ENCODE peak calls at places on chromosomes 16 and 17, in nine cellular contexts. D is fibroblast of the aortic adventitia; E is posterior cingulate gyrus; R is stimulated activated CD8-positive, alpha-beta memory T cell treated with anti-CD3 and anti-CD28 coated beads, Interleukin-2, amount 100 ng/mL, for 48 hours; N is T-cell; F is HTR-8/SVneo; T is right atrium auricular region; U is C1 segment of cervical spinal cord; Z is GDM1. J is an unnamed sample.

GRCh38 chr16:77191259-77191969 is 424 bp downstream of the MON1B start:
- DNase-seq in D (peak), E (no peak), R (no peak), N (peak), F (no peak), T (no peak), U (no peak), Z (no peak), J (no peak)

GRCh38 chr17:17540935-17541639 is 44.9 kb upstream of the RASD1 start:
- DNase-seq in D (no peak), E (no peak), R (no peak), N (no peak), F (no peak), T (no peak), U (no peak), Z (no peak), J (no peak)

GRCh38 chr16:57563761-57564160 is 21.3 kb downstream of the ADGRG5 start:
- DNase-seq in D (no peak), E (no peak), R (no peak), N (no peak), F (no peak), T (peak), U (no peak), Z (no peak), J (no peak)

GRCh38 chr17:5419356-5419958 is at the start of gene NUP88:
- DNase-seq in D (peak), E (peak), R (peak), N (peak), F (peak), T (peak), U (peak), Z (peak), J (peak)

GRCh38 chr17:2954898-2955445 is 108.4 kb downstream of the OR1D5 start:
- DNase-seq in D (peak), E (no peak), R (no peak), N (no peak), F (peak), T (no peak), U (no peak), Z (no peak), J (no peak)

GRCh38 chr17:58047751-58048150 is 35.5 kb upstream of the DYNLL2 start:
- DNase-seq in D (peak), E (no peak), R (no peak), N (no peak), F (no peak), T (no peak), U (no peak), Z (no peak), J (no peak)

GRCh38 chr17:4215882-4216411 is 47.8 kb downstream of the ANKFY1 start:
- DNase-seq in D (no peak), E (no peak), R (no peak), N (no peak), F (no peak), T (no peak), U (no peak), Z (no peak), J (no peak)

GRCh38 chr16:6032438-6032837 is 934.8 kb upstream of the EEF2KMT start:
- DNase-seq in D (no peak), E (no peak), R (no peak), N (no peak), F (no peak), T (no peak), U (no peak), Z (no peak), J (no peak)

GRCh38 chr17:62680541-62681052 is 53.1 kb downstream of the MRC2 start:
- DNase-seq in D (no peak), E (peak), R (no peak), N (no peak), F (no peak), T (no peak), U (peak), Z (no peak), J (no peak)

GRCh38 chr16:66927012-66927436 is 1.7 kb upstream of the RRAD start:
- DNase-seq in D (peak), E (no peak), R (no peak), N (no peak), F (peak), T (no peak), U (peak), Z (no peak), J (no peak)

GRCh38 chr17:40458001-40458791 is 14.9 kb downstream of the IGFBP4 start:
- DNase-seq in D (peak), E (no peak), R (no peak), N (no peak), F (peak), T (no peak), U (no peak), Z (no peak), J (no peak)

GRCh38 chr16:4859900-4860255 is 12.6 kb downstream of the UBN1 start:
- DNase-seq in D (no peak), E (no peak), R (no peak), N (no peak), F (no peak), T (no peak), U (no peak), Z (no peak), J (no peak)

GRCh38 chr17:43609613-43610385 is 51.9 kb downstream of the MEOX1 start:
- DNase-seq in D (no peak), E (no peak), R (no peak), N (no peak), F (no peak), T (no peak), U (no peak), Z (no peak), J (no peak)

GRCh38 chr17:18356624-18357023 is 6.7 kb downstream of the SHMT1 start:
- DNase-seq in D (peak), E (no peak), R (no peak), N (no peak), F (no peak), T (no peak), U (peak), Z (no peak), J (no peak)

GRCh38 chr16:50293994-50294855 is 27.9 kb downstream of the ADCY7 start:
- DNase-seq in D (no peak), E (no peak), R (no peak), N (no peak), F (no peak), T (no peak), U (no peak), Z (no peak), J (no peak)

GRCh38 chr17:58161566-58161965 is 5.2 kb upstream of the OR4D2 start:
- DNase-seq in D (no peak), E (no peak), R (no peak), N (no peak), F (no peak), T (no peak), U (no peak), Z (no peak), J (no peak)

GRCh38 chr17:28547096-28547622 is 5.3 kb downstream of the UNC119 start:
- DNase-seq in D (no peak), E (no peak), R (no peak), N (no peak), F (no peak), T (no peak), U (no peak), Z (no peak), J (no peak)

GRCh38 chr17:19386276-19386863 is 620 bp downstream of the MFAP4 start:
- DNase-seq in D (peak), E (no peak), R (no peak), N (no peak), F (peak), T (peak), U (no peak), Z (no peak), J (no peak)

GRCh38 chr17:59547131-59547915 is 18.1 kb upstream of the DHX40 start:
- DNase-seq in D (peak), E (no peak), R (no peak), N (no peak), F (no peak), T (no peak), U (no peak), Z (no peak), J (no peak)

GRCh38 chr16:65062736-65063583 is 58.9 kb downstream of the CDH11 start:
- DNase-seq in D (no peak), E (peak), R (no peak), N (no peak), F (no peak), T (no peak), U (peak), Z (no peak), J (no peak)

GRCh38 chr17:33322063-33322462 is 29.0 kb upstream of the ASIC2 start:
- DNase-seq in D (no peak), E (peak), R (no peak), N (no peak), F (no peak), T (no peak), U (no peak), Z (no peak), J (no peak)

GRCh38 chr17:71615820-71616219 is 505.0 kb upstream of the SOX9 start:
- DNase-seq in D (no peak), E (no peak), R (no peak), N (no peak), F (no peak), T (no peak), U (no peak), Z (no peak), J (no peak)

GRCh38 chr17:17445296-17445924 is 31.4 kb upstream of the MED9 start:
- DNase-seq in D (no peak), E (no peak), R (no peak), N (no peak), F (no peak), T (no peak), U (no peak), Z (no peak), J (no peak)

J was measured in NCI-H2081 treated with DMSO at 0.1 percent for 48 hours.